ENCODE peak calls at places on chromosomes 7 and 10, in ten cellular contexts. One of them, this sample, is unnamed.

GRCh38 chr7:128932862-128933821 is 4.6 kb upstream of the IRF5 start:
- DNase-seq in uterus: no peak
- DNase-seq in activated CD4-positive, alpha-beta T cell treated with anti-CD3 and anti-CD28 coated beads, Interleukin-2, amount 10 ng/mL, durations not matched to agents 7 days and 5 days: peak; percentile 62
- DNase-seq in kidney tubule cell: peak; percentile 58
- DNase-seq in HT-29: no peak
- DNase-seq in RPMI8226: peak; percentile 94
- DNase-seq in GM10248: peak; percentile 74
- DNase-seq in lower lobe of right lung: no peak
- DNase-seq in fibroblast of the aortic adventitia: no peak
- DNase-seq in CD8-positive, alpha-beta memory T cell: no peak
- DNase-seq in this sample: no peak

GRCh38 chr7:51034531-51035264 is 252.0 kb upstream of the GRB10 start:
- DNase-seq in uterus: no peak
- DNase-seq in activated CD4-positive, alpha-beta T cell treated with anti-CD3 and anti-CD28 coated beads, Interleukin-2, amount 10 ng/mL, durations not matched to agents 7 days and 5 days: no peak
- DNase-seq in kidney tubule cell: peak; percentile 81
- DNase-seq in HT-29: no peak
- DNase-seq in RPMI8226: no peak
- DNase-seq in GM10248: no peak
- DNase-seq in lower lobe of right lung: no peak
- DNase-seq in fibroblast of the aortic adventitia: peak; percentile 78
- DNase-seq in CD8-positive, alpha-beta memory T cell: no peak
- DNase-seq in this sample: no peak

GRCh38 chr10:16891375-16892313 is 74.4 kb upstream of the RSU1 start:
- DNase-seq in uterus: peak; percentile 69
- DNase-seq in activated CD4-positive, alpha-beta T cell treated with anti-CD3 and anti-CD28 coated beads, Interleukin-2, amount 10 ng/mL, durations not matched to agents 7 days and 5 days: peak; percentile 39
- DNase-seq in kidney tubule cell: peak; percentile 98
- DNase-seq in HT-29: peak; percentile 84
- DNase-seq in RPMI8226: no peak
- DNase-seq in GM10248: no peak
- DNase-seq in lower lobe of right lung: peak; percentile 75
- DNase-seq in fibroblast of the aortic adventitia: peak; percentile 93
- DNase-seq in CD8-positive, alpha-beta memory T cell: peak; percentile 62
- DNase-seq in this sample: no peak

GRCh38 chr10:65769828-65770227 is 1156.0 kb upstream of the LRRTM3 start:
- DNase-seq in uterus: no peak
- DNase-seq in activated CD4-positive, alpha-beta T cell treated with anti-CD3 and anti-CD28 coated beads, Interleukin-2, amount 10 ng/mL, durations not matched to agents 7 days and 5 days: no peak
- DNase-seq in kidney tubule cell: peak; percentile 67
- DNase-seq in HT-29: no peak
- DNase-seq in RPMI8226: no peak
- DNase-seq in GM10248: no peak
- DNase-seq in lower lobe of right lung: no peak
- DNase-seq in fibroblast of the aortic adventitia: no peak
- DNase-seq in CD8-positive, alpha-beta memory T cell: no peak
- DNase-seq in this sample: no peak

GRCh38 chr10:106917452-106918055 is 247.0 kb downstream of the SORCS1 start:
- DNase-seq in uterus: no peak
- DNase-seq in activated CD4-positive, alpha-beta T cell treated with anti-CD3 and anti-CD28 coated beads, Interleukin-2, amount 10 ng/mL, durations not matched to agents 7 days and 5 days: no peak
- DNase-seq in kidney tubule cell: no peak
- DNase-seq in HT-29: no peak
- DNase-seq in RPMI8226: no peak
- DNase-seq in GM10248: no peak
- DNase-seq in lower lobe of right lung: peak; percentile 50
- DNase-seq in fibroblast of the aortic adventitia: no peak
- DNase-seq in CD8-positive, alpha-beta memory T cell: no peak
- DNase-seq in this sample: no peak

GRCh38 chr7:73560035-73560835 is 2.7 kb upstream of the BCL7B start:
- DNase-seq in uterus: no peak
- DNase-seq in activated CD4-positive, alpha-beta T cell treated with anti-CD3 and anti-CD28 coated beads, Interleukin-2, amount 10 ng/mL, durations not matched to agents 7 days and 5 days: no peak
- DNase-seq in kidney tubule cell: peak; percentile 84
- DNase-seq in HT-29: peak; percentile 27
- DNase-seq in RPMI8226: peak; percentile 67
- DNase-seq in GM10248: peak; percentile 42
- DNase-seq in lower lobe of right lung: no peak
- DNase-seq in fibroblast of the aortic adventitia: peak; percentile 78
- DNase-seq in CD8-positive, alpha-beta memory T cell: no peak
- DNase-seq in this sample: no peak

GRCh38 chr7:25240340-25240739 is 12.1 kb upstream of the NPVF start:
- DNase-seq in uterus: peak; percentile 55
- DNase-seq in activated CD4-positive, alpha-beta T cell treated with anti-CD3 and anti-CD28 coated beads, Interleukin-2, amount 10 ng/mL, durations not matched to agents 7 days and 5 days: no peak
- DNase-seq in kidney tubule cell: no peak
- DNase-seq in HT-29: no peak
- DNase-seq in RPMI8226: no peak
- DNase-seq in GM10248: no peak
- DNase-seq in lower lobe of right lung: no peak
- DNase-seq in fibroblast of the aortic adventitia: peak; percentile 21
- DNase-seq in CD8-positive, alpha-beta memory T cell: no peak
- DNase-seq in this sample: no peak

GRCh38 chr7:92832623-92833023 is 3.8 kb downstream of the CDK6 start:
- DNase-seq in uterus: no peak
- DNase-seq in activated CD4-positive, alpha-beta T cell treated with anti-CD3 and anti-CD28 coated beads, Interleukin-2, amount 10 ng/mL, durations not matched to agents 7 days and 5 days: no peak
- DNase-seq in kidney tubule cell: no peak
- DNase-seq in HT-29: no peak
- DNase-seq in RPMI8226: no peak
- DNase-seq in GM10248: no peak
- DNase-seq in lower lobe of right lung: no peak
- DNase-seq in fibroblast of the aortic adventitia: no peak
- DNase-seq in CD8-positive, alpha-beta memory T cell: no peak
- DNase-seq in this sample: no peak

GRCh38 chr10:109974509-109975191 is 33.1 kb upstream of the ADD3 start:
- DNase-seq in uterus: no peak
- DNase-seq in activated CD4-positive, alpha-beta T cell treated with anti-CD3 and anti-CD28 coated beads, Interleukin-2, amount 10 ng/mL, durations not matched to agents 7 days and 5 days: no peak
- DNase-seq in kidney tubule cell: peak; percentile 59
- DNase-seq in HT-29: peak; percentile 69
- DNase-seq in RPMI8226: no peak
- DNase-seq in GM10248: no peak
- DNase-seq in lower lobe of right lung: no peak
- DNase-seq in fibroblast of the aortic adventitia: peak; percentile 67
- DNase-seq in CD8-positive, alpha-beta memory T cell: no peak
- DNase-seq in this sample: no peak

GRCh38 chr7:47403341-47403866 is 178.5 kb downstream of the TNS3 start:
- DNase-seq in uterus: no peak
- DNase-seq in activated CD4-positive, alpha-beta T cell treated with anti-CD3 and anti-CD28 coated beads, Interleukin-2, amount 10 ng/mL, durations not matched to agents 7 days and 5 days: no peak
- DNase-seq in kidney tubule cell: no peak
- DNase-seq in HT-29: no peak
- DNase-seq in RPMI8226: no peak
- DNase-seq in GM10248: no peak
- DNase-seq in lower lobe of right lung: no peak
- DNase-seq in fibroblast of the aortic adventitia: no peak
- DNase-seq in CD8-positive, alpha-beta memory T cell: no peak
- DNase-seq in this sample: no peak

GRCh38 chr7:131293018-131293417 is 34.7 kb upstream of the MKLN1 start:
- DNase-seq in uterus: no peak
- DNase-seq in activated CD4-positive, alpha-beta T cell treated with anti-CD3 and anti-CD28 coated beads, Interleukin-2, amount 10 ng/mL, durations not matched to agents 7 days and 5 days: no peak
- DNase-seq in kidney tubule cell: peak; percentile 30
- DNase-seq in HT-29: no peak
- DNase-seq in RPMI8226: no peak
- DNase-seq in GM10248: no peak
- DNase-seq in lower lobe of right lung: no peak
- DNase-seq in fibroblast of the aortic adventitia: peak; percentile 91
- DNase-seq in CD8-positive, alpha-beta memory T cell: no peak
- DNase-seq in this sample: no peak

GRCh38 chr7:126574276-126574675 is 678.5 kb downstream of the GRM8 start:
- DNase-seq in uterus: no peak
- DNase-seq in activated CD4-positive, alpha-beta T cell treated with anti-CD3 and anti-CD28 coated beads, Interleukin-2, amount 10 ng/mL, durations not matched to agents 7 days and 5 days: no peak
- DNase-seq in kidney tubule cell: peak; percentile 94
- DNase-seq in HT-29: no peak
- DNase-seq in RPMI8226: no peak
- DNase-seq in GM10248: no peak
- DNase-seq in lower lobe of right lung: no peak
- DNase-seq in fibroblast of the aortic adventitia: peak; percentile 56
- DNase-seq in CD8-positive, alpha-beta memory T cell: no peak
- DNase-seq in this sample: no peak

GRCh38 chr7:19249281-19249680 is 104.1 kb upstream of the FERD3L start:
- DNase-seq in uterus: no peak
- DNase-seq in activated CD4-positive, alpha-beta T cell treated with anti-CD3 and anti-CD28 coated beads, Interleukin-2, amount 10 ng/mL, durations not matched to agents 7 days and 5 days: no peak
- DNase-seq in kidney tubule cell: no peak
- DNase-seq in HT-29: no peak
- DNase-seq in RPMI8226: no peak
- DNase-seq in GM10248: no peak
- DNase-seq in lower lobe of right lung: no peak
- DNase-seq in fibroblast of the aortic adventitia: peak; percentile 25
- DNase-seq in CD8-positive, alpha-beta memory T cell: no peak
- DNase-seq in this sample: no peak

GRCh38 chr10:83083866-83084265 is 1055.4 kb upstream of the GHITM start:
- DNase-seq in uterus: no peak
- DNase-seq in activated CD4-positive, alpha-beta T cell treated with anti-CD3 and anti-CD28 coated beads, Interleukin-2, amount 10 ng/mL, durations not matched to agents 7 days and 5 days: no peak
- DNase-seq in kidney tubule cell: no peak
- DNase-seq in HT-29: no peak
- DNase-seq in RPMI8226: no peak
- DNase-seq in GM10248: no peak
- DNase-seq in lower lobe of right lung: no peak
- DNase-seq in fibroblast of the aortic adventitia: no peak
- DNase-seq in CD8-positive, alpha-beta memory T cell: no peak
- DNase-seq in this sample: no peak

GRCh38 chr10:24209421-24209770 is 458 bp downstream of the KIAA1217 start:
- DNase-seq in uterus: no peak
- DNase-seq in activated CD4-positive, alpha-beta T cell treated with anti-CD3 and anti-CD28 coated beads, Interleukin-2, amount 10 ng/mL, durations not matched to agents 7 days and 5 days: no peak
- DNase-seq in kidney tubule cell: peak; percentile 87
- DNase-seq in HT-29: peak; percentile 16
- DNase-seq in RPMI8226: peak; percentile 3
- DNase-seq in GM10248: peak; percentile 39
- DNase-seq in lower lobe of right lung: no peak
- DNase-seq in fibroblast of the aortic adventitia: peak; percentile 43
- DNase-seq in CD8-positive, alpha-beta memory T cell: no peak
- DNase-seq in this sample: no peak